ENCODE peak calls at places on chromosomes 16 and 17, in nine cellular contexts. W is stromal cell of bone marrow; F is activated T-helper 9 cell treated with anti-CD3 and anti-CD28 coated beads, Interleukin-2, amount 50 U/mL, for 16 hours; L is NCI-H748 treated with DMSO at 0.1 percent for 48 hours; M is NCI-H1092; X is stimulated activated naive CD8-positive, alpha-beta T cell treated with anti-CD3 and anti-CD28 coated beads, Interleukin-15, amount 100 ng/mL, for 72 hours; U is COR-L47; N is lower leg skin; C is MG63. E is an unnamed sample.

GRCh38 chr16:77822656-77823055 is 34.3 kb downstream of the VAT1L start:
- DNase-seq in W (no peak), F (no peak), L (no peak), M (no peak), X (no peak), U (peak), N (no peak), C (no peak), E (no peak)

GRCh38 chr17:39144414-39144813 is 7.0 kb downstream of the PLXDC1 start:
- DNase-seq in W (peak), F (no peak), L (no peak), M (peak), X (no peak), U (peak), N (peak), C (peak), E (no peak)

GRCh38 chr16:59324462-59324861 is 590.3 kb upstream of the GOT2 start:
- DNase-seq in W (no peak), F (no peak), L (no peak), M (no peak), X (no peak), U (no peak), N (no peak), C (no peak), E (no peak)

GRCh38 chr17:29613371-29613837 is 9.3 kb downstream of the CORO6 start:
- DNase-seq in W (no peak), F (peak), L (no peak), M (no peak), X (peak), U (no peak), N (peak), C (no peak), E (no peak)

GRCh38 chr16:88790312-88791150 is 5.5 kb upstream of the PIEZO1 start:
- DNase-seq in W (no peak), F (peak), L (no peak), M (no peak), X (peak), U (no peak), N (no peak), C (no peak), E (no peak)

GRCh38 chr16:50548659-50549560 is 714 bp downstream of the NKD1 start:
- DNase-seq in W (no peak), F (peak), L (no peak), M (no peak), X (no peak), U (peak), N (no peak), C (no peak), E (no peak)

GRCh38 chr17:57211543-57211942 is 44.8 kb upstream of the MSI2 start:
- DNase-seq in W (no peak), F (no peak), L (no peak), M (no peak), X (no peak), U (no peak), N (no peak), C (peak), E (no peak)

GRCh38 chr16:17313085-17313611 is 157.6 kb downstream of the XYLT1 start:
- DNase-seq in W (no peak), F (no peak), L (no peak), M (no peak), X (no peak), U (no peak), N (no peak), C (no peak), E (no peak)

GRCh38 chr16:1812732-1813163 is 13.9 kb downstream of the HAGH start:
- DNase-seq in W (peak), F (peak), L (peak), M (peak), X (peak), U (peak), N (no peak), C (peak), E (peak)

GRCh38 chr16:48383877-48384304 is 1.3 kb downstream of the SIAH1 start:
- DNase-seq in W (no peak), F (no peak), L (no peak), M (no peak), X (peak), U (no peak), N (no peak), C (no peak), E (peak)

GRCh38 chr17:71519285-71519684 is 601.5 kb upstream of the SOX9 start:
- DNase-seq in W (no peak), F (no peak), L (no peak), M (no peak), X (no peak), U (no peak), N (no peak), C (no peak), E (no peak)

E was measured in AG09309.